ENCODE peak calls at places on chromosomes 13 and 19, in eight cellular contexts. J, L, Y, Q, E, W, A and U are unnamed samples.

GRCh38 chr19:4518345-4519171 is at the start of gene PLIN4:
- DNase-seq in J (no peak), L (no peak), Y (no peak), Q (peak), E (no peak), W (no peak), A (peak), U (no peak)

GRCh38 chr13:105925496-105925895 is 610.0 kb downstream of the EFNB2 start:
- DNase-seq in J (no peak), L (no peak), Y (no peak), Q (peak), E (no peak), W (no peak), A (peak), U (no peak)

GRCh38 chr13:29923554-29924481 is 73.4 kb upstream of the UBL3 start:
- DNase-seq in J (no peak), L (peak), Y (peak), Q (peak), E (peak), W (peak), A (peak), U (peak)

GRCh38 chr13:94534171-94534570 is 54.7 kb upstream of the DCT start:
- DNase-seq in J (no peak), L (no peak), Y (no peak), Q (no peak), E (no peak), W (no peak), A (peak), U (no peak)

GRCh38 chr19:29538651-29539050 is 12.9 kb downstream of the VSTM2B start:
- DNase-seq in J (peak), L (no peak), Y (no peak), Q (no peak), E (no peak), W (no peak), A (no peak), U (no peak)

GRCh38 chr13:33191425-33192221 is 93.9 kb downstream of the STARD13 start:
- DNase-seq in J (no peak), L (no peak), Y (no peak), Q (no peak), E (no peak), W (no peak), A (peak), U (no peak)

GRCh38 chr13:31627097-31627496 is 112.2 kb upstream of the RXFP2 start:
- DNase-seq in J (no peak), L (no peak), Y (no peak), Q (no peak), E (no peak), W (no peak), A (peak), U (no peak)

GRCh38 chr19:38596057-38596981 is 21.4 kb downstream of the MAP4K1 start:
- DNase-seq in J (no peak), L (peak), Y (peak), Q (peak), E (no peak), W (no peak), A (no peak), U (no peak)

GRCh38 chr19:4506449-4507149 is 11.7 kb downstream of the PLIN4 start:
- DNase-seq in J (no peak), L (no peak), Y (no peak), Q (peak), E (no peak), W (no peak), A (peak), U (no peak)

GRCh38 chr13:94968040-94968756 is 255.9 kb upstream of the SOX21 start:
- DNase-seq in J (no peak), L (peak), Y (peak), Q (no peak), E (no peak), W (no peak), A (peak), U (no peak)

GRCh38 chr19:58563034-58563573 is 4.7 kb upstream of the UBE2M start:
- DNase-seq in J (no peak), L (no peak), Y (peak), Q (no peak), E (peak), W (peak), A (no peak), U (no peak)

GRCh38 chr13:51552027-51552426 is 32.2 kb upstream of the WDFY2 start:
- DNase-seq in J (no peak), L (no peak), Y (no peak), Q (no peak), E (no peak), W (no peak), A (no peak), U (no peak)

GRCh38 chr13:35512271-35512920 is 35.9 kb upstream of the MAB21L1 start:
- DNase-seq in J (no peak), L (no peak), Y (no peak), Q (peak), E (no peak), W (no peak), A (peak), U (no peak)

GRCh38 chr19:10005632-10006334 is 4.5 kb downstream of the COL5A3 start:
- DNase-seq in J (no peak), L (no peak), Y (no peak), Q (no peak), E (no peak), W (no peak), A (no peak), U (no peak)

GRCh38 chr13:48068036-48068435 is 26.9 kb downstream of the MED4 start:
- DNase-seq in J (no peak), L (no peak), Y (no peak), Q (no peak), E (no peak), W (no peak), A (no peak), U (peak)

GRCh38 chr13:101003566-101003965 is 329.0 kb upstream of the TMTC4 start:
- DNase-seq in J (no peak), L (no peak), Y (no peak), Q (no peak), E (no peak), W (no peak), A (peak), U (no peak)

GRCh38 chr19:6481541-6482342 is at the start of gene DENND1C:
- DNase-seq in J (no peak), L (peak), Y (peak), Q (peak), E (peak), W (no peak), A (no peak), U (peak)

GRCh38 chr13:21638319-21639282 is 32.3 kb upstream of the FGF9 start:
- DNase-seq in J (no peak), L (peak), Y (peak), Q (peak), E (no peak), W (no peak), A (no peak), U (peak)

GRCh38 chr13:36030670-36031331 is 100.4 kb downstream of the DCLK1 start:
- DNase-seq in J (no peak), L (no peak), Y (no peak), Q (peak), E (no peak), W (no peak), A (peak), U (no peak)

GRCh38 chr13:43057653-43058317 is 34.4 kb downstream of the DNAJC15 start:
- DNase-seq in J (no peak), L (no peak), Y (peak), Q (no peak), E (peak), W (no peak), A (peak), U (peak)

GRCh38 chr13:96984061-96984508 is 10.2 kb downstream of the OXGR1 start:
- DNase-seq in J (no peak), L (no peak), Y (peak), Q (peak), E (no peak), W (no peak), A (no peak), U (no peak)

GRCh38 chr13:25394661-25395060 is 22.9 kb downstream of the ATP8A2 start:
- DNase-seq in J (no peak), L (no peak), Y (no peak), Q (no peak), E (no peak), W (no peak), A (no peak), U (no peak)

GRCh38 chr13:112744306-112745021 is 54.6 kb downstream of the ATP11A start:
- DNase-seq in J (no peak), L (no peak), Y (no peak), Q (no peak), E (no peak), W (no peak), A (peak), U (no peak)

GRCh38 chr19:49217382-49217781 is 59.8 kb downstream of the TRPM4 start:
- DNase-seq in J (no peak), L (no peak), Y (no peak), Q (no peak), E (no peak), W (no peak), A (no peak), U (no peak)

GRCh38 chr13:114115796-114116195 is 16.6 kb downstream of the RASA3 start:
- DNase-seq in J (peak), L (no peak), Y (no peak), Q (no peak), E (peak), W (peak), A (no peak), U (no peak)

GRCh38 chr13:112442483-112443090 is 66.4 kb downstream of the SPACA7 start:
- DNase-seq in J (peak), L (no peak), Y (no peak), Q (no peak), E (no peak), W (no peak), A (no peak), U (no peak)

GRCh38 chr13:48000559-48001126 is 430 bp downstream of the SUCLA2 start:
- DNase-seq in J (no peak), L (peak), Y (no peak), Q (peak), E (no peak), W (no peak), A (peak), U (peak)

GRCh38 chr13:98778749-98779148 is 26.3 kb upstream of the SLC15A1 start:
- DNase-seq in J (no peak), L (no peak), Y (no peak), Q (peak), E (no peak), W (no peak), A (peak), U (no peak)

GRCh38 chr19:13843104-13843921 is 33.6 kb upstream of the NANOS3 start:
- DNase-seq in J (no peak), L (no peak), Y (peak), Q (peak), E (no peak), W (peak), A (peak), U (no peak)

GRCh38 chr19:46460981-46461380 is 10.4 kb downstream of the PNMA8A start:
- DNase-seq in J (no peak), L (no peak), Y (no peak), Q (no peak), E (no peak), W (no peak), A (no peak), U (no peak)

GRCh38 chr19:15529774-15530372 is 21.5 kb downstream of the CYP4F22 start:
- DNase-seq in J (no peak), L (no peak), Y (no peak), Q (no peak), E (no peak), W (no peak), A (no peak), U (no peak)

GRCh38 chr13:28413999-28414398 is 80.9 kb downstream of the FLT1 start:
- DNase-seq in J (no peak), L (no peak), Y (no peak), Q (no peak), E (no peak), W (no peak), A (no peak), U (no peak)

GRCh38 chr19:16594131-16594586 is 21.9 kb upstream of the SLC35E1 start:
- DNase-seq in J (no peak), L (no peak), Y (no peak), Q (no peak), E (peak), W (no peak), A (no peak), U (peak)

GRCh38 chr13:113981611-113982295 is 7.9 kb upstream of the C13orf46 start:
- DNase-seq in J (no peak), L (no peak), Y (no peak), Q (no peak), E (peak), W (peak), A (no peak), U (no peak)

GRCh38 chr19:39296055-39296645 is at the start of gene IFNL1:
- DNase-seq in J (no peak), L (no peak), Y (no peak), Q (no peak), E (no peak), W (no peak), A (no peak), U (no peak)

GRCh38 chr13:21974741-21975140 is 303.9 kb downstream of the FGF9 start:
- DNase-seq in J (no peak), L (no peak), Y (no peak), Q (no peak), E (no peak), W (no peak), A (no peak), U (no peak)

GRCh38 chr13:84648069-84648640 is 765.9 kb upstream of the SLITRK1 start:
- DNase-seq in J (no peak), L (no peak), Y (no peak), Q (peak), E (no peak), W (no peak), A (no peak), U (no peak)